ENCODE peak calls at places on chromosomes 7 and 10, in four cellular contexts. S is IMR-90, U is fibroblast of lung, J is psoas muscle. T is an unnamed sample.

GRCh38 chr10:79923669-79924068 is 25.2 kb downstream of the SFTPD start:
- DNase-seq in S (no peak), U (no peak), J (no peak), T (no peak)

GRCh38 chr10:97427571-97428179 is 1.7 kb downstream of the PGAM1 start:
- DNase-seq in S (peak; percentile 36), U (no peak), J (no peak), T (no peak)

GRCh38 chr10:86362566-86363183 is 3.9 kb downstream of the GRID1 start:
- DNase-seq in S (no peak), U (no peak), J (peak; percentile 28), T (no peak)

GRCh38 chr7:158723714-158724385 is 19.2 kb upstream of the NCAPG2 start:
- DNase-seq in S (no peak), U (no peak), J (no peak), T (no peak)

GRCh38 chr10:110629680-110630191 is 14.4 kb upstream of the RBM20 start:
- DNase-seq in S (peak; percentile 89), U (no peak), J (no peak), T (peak; percentile 91)

GRCh38 chr10:42961776-42962119 is 115.1 kb upstream of the RET start:
- DNase-seq in S (no peak), U (no peak), J (no peak), T (no peak)

GRCh38 chr10:113178771-113179170 is 228.7 kb downstream of the TCF7L2 start:
- DNase-seq in S (no peak), U (no peak), J (no peak), T (no peak)

GRCh38 chr7:66142334-66142733 is 27.7 kb downstream of the CRCP start:
- DNase-seq in S (no peak), U (no peak), J (no peak), T (no peak)

GRCh38 chr7:157791666-157792065 is 454.9 kb downstream of the DNAJB6 start:
- DNase-seq in S (no peak), U (no peak), J (no peak), T (no peak)

GRCh38 chr10:71659739-71660136 is 59.8 kb downstream of the C10orf105 start:
- DNase-seq in S (no peak), U (no peak), J (no peak), T (no peak)

GRCh38 chr7:116525913-116526857 is 1.3 kb downstream of the CAV1 start:
- DNase-seq in S (peak; percentile 88), U (peak; percentile 93), J (peak; percentile 84), T (no peak)

GRCh38 chr7:128194533-128195282 is 46.4 kb upstream of the LEP start:
- DNase-seq in S (no peak), U (no peak), J (no peak), T (no peak)

GRCh38 chr7:30206942-30207341 is 72.2 kb downstream of the MTURN start:
- DNase-seq in S (no peak), U (no peak), J (no peak), T (no peak)
- H3K27ac ChIP-seq in S (no peak overlapping the region), U (no peak overlapping the region), J (no peak overlapping the region), T (peak overlapping the region; percentile 16)

GRCh38 chr10:93226619-93227018 is 152.9 kb downstream of the CYP26A1 start:
- DNase-seq in S (no peak), U (no peak), J (no peak), T (no peak)
- H3K27ac ChIP-seq in S (no peak overlapping the region), U (no peak overlapping the region), J (no peak overlapping the region), T (no peak overlapping the region)

GRCh38 chr7:74185636-74186035 is 11.5 kb downstream of the EIF4H start:
- DNase-seq in S (no peak), U (no peak), J (no peak), T (no peak)

GRCh38 chr7:74183653-74184450 is 9.7 kb downstream of the EIF4H start:
- DNase-seq in S (no peak), U (no peak), J (no peak), T (no peak)

GRCh38 chr7:74183142-74183541 is 9.0 kb downstream of the EIF4H start:
- DNase-seq in S (no peak), U (no peak), J (no peak), T (no peak)

GRCh38 chr7:74182453-74183090 is 8.4 kb downstream of the EIF4H start:
- DNase-seq in S (no peak), U (no peak), J (no peak), T (no peak)

DNA sequence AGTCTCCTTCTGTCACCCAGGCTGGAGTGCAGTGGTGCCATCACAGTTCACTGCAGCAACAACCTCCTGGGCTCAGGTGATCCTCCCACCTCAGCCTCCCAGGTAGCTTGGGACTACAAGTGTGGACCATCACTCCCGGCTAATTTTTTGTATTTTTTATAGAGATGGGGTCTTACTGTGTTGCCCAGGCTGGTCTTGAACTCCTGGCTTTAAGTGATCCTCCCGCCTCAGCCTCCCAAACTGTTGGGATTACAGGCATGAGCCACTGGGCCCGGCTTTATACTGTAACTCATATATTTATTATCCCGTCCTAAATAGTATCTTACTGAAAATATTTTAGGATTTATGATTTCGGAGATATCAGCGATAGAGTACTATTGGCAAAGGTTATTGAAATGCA is 10.9 kb downstream of the EIF4H start:
- DNase-seq in S (no peak), U (no peak), J (no peak), T (no peak)
- H3K27ac ChIP-seq in S (no peak overlapping the region), U (no peak overlapping the region), J (peak overlapping the region; percentile 74), T (peak overlapping the region; percentile 59)

DNA sequence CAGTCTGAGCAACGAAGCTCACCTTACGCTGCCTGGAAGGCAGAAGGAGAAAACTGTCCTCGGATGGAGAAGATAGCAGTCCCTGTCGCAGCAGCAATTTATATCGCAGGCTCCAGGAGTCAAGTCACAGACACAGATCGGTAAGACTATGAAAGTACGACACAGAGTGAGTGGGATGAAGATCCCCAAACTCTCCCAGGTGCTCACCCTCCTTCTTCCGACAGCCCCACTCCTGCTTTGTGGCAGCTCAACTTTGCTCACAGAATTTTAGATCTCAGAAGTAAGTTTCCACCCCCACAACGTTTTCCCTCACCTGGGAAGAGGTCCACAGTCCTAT is 428 bp downstream of the TCTN3 start:
- DNase-seq in S (peak; percentile 2), U (no peak), J (no peak), T (no peak)
- H3K27ac ChIP-seq in S (peak overlapping the region; percentile 36), U (peak overlapping the region; percentile 92), J (peak overlapping the region; percentile 68), T (peak overlapping the region; percentile 39)

GRCh38 chr7:120615703-120616102 is 242.2 kb downstream of the TSPAN12 start:
- DNase-seq in S (no peak), U (no peak), J (no peak), T (no peak)

GRCh38 chr7:120611959-120612358 is 246.0 kb downstream of the TSPAN12 start:
- DNase-seq in S (no peak), U (no peak), J (no peak), T (no peak)

DNA sequence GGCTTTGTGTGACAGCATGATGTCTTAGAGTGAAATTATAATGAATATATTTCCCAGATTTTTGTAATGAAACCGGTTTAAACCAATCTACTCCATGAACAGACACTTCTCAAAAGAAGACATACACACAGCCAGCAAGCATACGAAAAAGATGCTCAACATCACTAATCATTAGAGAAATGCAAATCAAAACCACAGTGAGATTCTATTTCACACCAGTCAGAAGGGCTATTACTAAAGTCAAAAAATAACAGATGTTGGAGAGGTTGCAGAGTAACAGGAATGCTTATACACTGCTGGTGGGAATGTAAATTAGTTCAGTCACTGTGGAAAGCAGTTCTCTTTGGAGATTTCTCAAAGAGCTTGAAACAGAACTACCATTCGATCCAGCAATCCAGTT is 240.7 kb downstream of the TSPAN12 start:
- DNase-seq in S (no peak), U (no peak), J (no peak), T (no peak)
- H3K27ac ChIP-seq in S (no peak overlapping the region), U (no peak overlapping the region), J (no peak overlapping the region), T (no peak overlapping the region)

DNA sequence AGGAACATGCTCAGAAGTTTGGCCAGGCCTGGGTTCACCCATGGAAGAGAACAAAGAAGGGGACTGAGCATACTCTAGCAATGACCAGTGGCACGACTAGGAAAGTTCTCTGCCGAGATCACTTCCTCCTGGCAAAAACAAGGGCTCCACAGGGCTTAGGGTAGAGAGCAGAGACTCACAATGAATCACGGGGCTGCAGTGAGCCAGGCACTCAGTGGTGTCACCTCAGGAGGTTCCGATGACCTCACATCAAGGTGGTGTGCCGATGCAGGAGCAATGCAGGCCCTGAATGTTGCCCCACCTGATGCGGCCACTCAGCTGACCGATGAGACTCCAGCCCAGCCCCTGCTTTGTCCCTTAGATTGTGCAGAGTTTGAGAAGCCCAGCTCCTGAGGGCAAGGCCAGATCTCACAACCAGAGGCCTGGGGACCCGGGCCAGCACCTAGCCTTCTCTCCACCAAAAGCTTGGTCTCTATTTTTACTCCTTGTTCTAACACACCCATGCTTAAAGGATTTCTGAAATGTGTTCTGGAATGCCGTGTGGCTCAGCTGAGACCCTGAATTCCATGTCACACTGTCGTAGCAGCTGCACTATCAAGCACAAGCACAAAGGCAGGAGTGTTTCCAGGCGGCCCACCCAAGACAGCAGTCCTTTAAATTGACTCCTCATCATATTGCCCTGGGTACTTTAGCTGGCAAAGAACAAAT is 60.9 kb downstream of the COBL start:
- DNase-seq in S (no peak), U (no peak), J (peak; percentile 82), T (no peak)
- H3K27ac ChIP-seq in S (no peak overlapping the region), U (no peak overlapping the region), J (peak overlapping the region; percentile 77), T (no peak overlapping the region)